ENCODE peak calls at places on chromosomes 7 and 10, in five cellular contexts. One of them, this sample, is unnamed.

GRCh38 chr7:27053153-27053552 is 42.6 kb downstream of the HOXA1 start:
- DNase-seq in HEK293T: no peak
- DNase-seq in SW480: no peak
- DNase-seq in stromal cell of bone marrow: no peak
- DNase-seq in progenitor cell of endocrine pancreas: no peak
- DNase-seq in this sample: no peak

GRCh38 chr10:130990536-130990935 is 321.0 kb downstream of the TCERG1L start:
- DNase-seq in HEK293T: no peak
- DNase-seq in SW480: no peak
- DNase-seq in stromal cell of bone marrow: no peak
- DNase-seq in progenitor cell of endocrine pancreas: no peak
- DNase-seq in this sample: no peak

GRCh38 chr10:99777918-99778716 is 4.3 kb upstream of the ABCC2 start:
- DNase-seq in HEK293T: peak
- DNase-seq in SW480: no peak
- DNase-seq in stromal cell of bone marrow: no peak
- DNase-seq in progenitor cell of endocrine pancreas: no peak
- DNase-seq in this sample: no peak

GRCh38 chr7:151520419-151521229 is 929 bp upstream of the RHEB start:
- DNase-seq in HEK293T: no peak
- DNase-seq in SW480: peak
- DNase-seq in stromal cell of bone marrow: no peak
- DNase-seq in progenitor cell of endocrine pancreas: peak
- DNase-seq in this sample: no peak

GRCh38 chr10:117168135-117168674 is 29.1 kb upstream of the KCNK18 start:
- DNase-seq in HEK293T: peak
- DNase-seq in SW480: peak
- DNase-seq in stromal cell of bone marrow: no peak
- DNase-seq in progenitor cell of endocrine pancreas: peak
- DNase-seq in this sample: peak

GRCh38 chr10:63976538-63976937 is 455.3 kb downstream of the REEP3 start:
- DNase-seq in HEK293T: peak
- DNase-seq in SW480: no peak
- DNase-seq in stromal cell of bone marrow: peak
- DNase-seq in progenitor cell of endocrine pancreas: peak
- DNase-seq in this sample: no peak

GRCh38 chr7:44555350-44555749 is 14.2 kb upstream of the NPC1L1 start:
- DNase-seq in HEK293T: no peak
- DNase-seq in SW480: no peak
- DNase-seq in stromal cell of bone marrow: no peak
- DNase-seq in progenitor cell of endocrine pancreas: no peak
- DNase-seq in this sample: no peak

GRCh38 chr7:59079-59825 is 133.1 kb upstream of the FAM20C start:
- DNase-seq in HEK293T: no peak
- DNase-seq in SW480: no peak
- DNase-seq in stromal cell of bone marrow: no peak
- DNase-seq in progenitor cell of endocrine pancreas: no peak
- DNase-seq in this sample: no peak

GRCh38 chr7:76346778-76347177 is 12.0 kb downstream of the YWHAG start:
- DNase-seq in HEK293T: no peak
- DNase-seq in SW480: no peak
- DNase-seq in stromal cell of bone marrow: no peak
- DNase-seq in progenitor cell of endocrine pancreas: no peak
- DNase-seq in this sample: no peak

GRCh38 chr7:3591150-3591549 is 290.1 kb downstream of the SDK1 start:
- DNase-seq in HEK293T: no peak
- DNase-seq in SW480: no peak
- DNase-seq in stromal cell of bone marrow: no peak
- DNase-seq in progenitor cell of endocrine pancreas: no peak
- DNase-seq in this sample: no peak

GRCh38 chr10:64444163-64444562 is 923.0 kb downstream of the REEP3 start:
- DNase-seq in HEK293T: no peak
- DNase-seq in SW480: no peak
- DNase-seq in stromal cell of bone marrow: no peak
- DNase-seq in progenitor cell of endocrine pancreas: no peak
- DNase-seq in this sample: no peak

GRCh38 chr10:78623577-78624215 is 445.1 kb upstream of the ZMIZ1 start:
- DNase-seq in HEK293T: no peak
- DNase-seq in SW480: peak
- DNase-seq in stromal cell of bone marrow: peak
- DNase-seq in progenitor cell of endocrine pancreas: no peak
- DNase-seq in this sample: peak

GRCh38 chr7:46349490-46349889 is 428.4 kb upstream of the IGFBP3 start:
- DNase-seq in HEK293T: no peak
- DNase-seq in SW480: no peak
- DNase-seq in stromal cell of bone marrow: no peak
- DNase-seq in progenitor cell of endocrine pancreas: no peak
- DNase-seq in this sample: no peak

GRCh38 chr7:116786791-116787443 is 75.5 kb upstream of the CAPZA2 start:
- DNase-seq in HEK293T: peak
- DNase-seq in SW480: peak
- DNase-seq in stromal cell of bone marrow: no peak
- DNase-seq in progenitor cell of endocrine pancreas: no peak
- DNase-seq in this sample: no peak

GRCh38 chr10:69327463-69328345 is 49.4 kb downstream of the HK1 start:
- DNase-seq in HEK293T: no peak
- DNase-seq in SW480: no peak
- DNase-seq in stromal cell of bone marrow: no peak
- DNase-seq in progenitor cell of endocrine pancreas: no peak
- DNase-seq in this sample: no peak

GRCh38 chr7:155299539-155300202 is 2.0 kb downstream of the INSIG1 start:
- DNase-seq in HEK293T: no peak
- DNase-seq in SW480: no peak
- DNase-seq in stromal cell of bone marrow: no peak
- DNase-seq in progenitor cell of endocrine pancreas: no peak
- DNase-seq in this sample: no peak

GRCh38 chr10:103915794-103916193 is 2.2 kb downstream of the STN1 start:
- DNase-seq in HEK293T: no peak
- DNase-seq in SW480: no peak
- DNase-seq in stromal cell of bone marrow: no peak
- DNase-seq in progenitor cell of endocrine pancreas: no peak
- DNase-seq in this sample: no peak

GRCh38 chr10:54139819-54140428 is 661.1 kb downstream of the PCDH15 start:
- DNase-seq in HEK293T: no peak
- DNase-seq in SW480: no peak
- DNase-seq in stromal cell of bone marrow: no peak
- DNase-seq in progenitor cell of endocrine pancreas: no peak
- DNase-seq in this sample: no peak

GRCh38 chr7:8261711-8262695 is at the start of gene ICA1:
- DNase-seq in HEK293T: peak
- DNase-seq in SW480: peak
- DNase-seq in stromal cell of bone marrow: no peak
- DNase-seq in progenitor cell of endocrine pancreas: peak
- DNase-seq in this sample: no peak

GRCh38 chr10:119651514-119652327 is 541 bp downstream of the BAG3 start:
- DNase-seq in HEK293T: peak
- DNase-seq in SW480: no peak
- DNase-seq in stromal cell of bone marrow: no peak
- DNase-seq in progenitor cell of endocrine pancreas: peak
- DNase-seq in this sample: no peak

GRCh38 chr10:5325076-5325475 is 39.7 kb upstream of the UCN3 start:
- DNase-seq in HEK293T: no peak
- DNase-seq in SW480: no peak
- DNase-seq in stromal cell of bone marrow: peak
- DNase-seq in progenitor cell of endocrine pancreas: no peak
- DNase-seq in this sample: no peak

GRCh38 chr10:8194050-8194449 is 139.6 kb downstream of the GATA3 start:
- DNase-seq in HEK293T: no peak
- DNase-seq in SW480: no peak
- DNase-seq in stromal cell of bone marrow: no peak
- DNase-seq in progenitor cell of endocrine pancreas: no peak
- DNase-seq in this sample: no peak

GRCh38 chr7:131008840-131009651 is 275.0 kb upstream of the KLF14 start:
- DNase-seq in HEK293T: no peak
- DNase-seq in SW480: no peak
- DNase-seq in stromal cell of bone marrow: no peak
- DNase-seq in progenitor cell of endocrine pancreas: no peak
- DNase-seq in this sample: no peak

GRCh38 chr7:101705327-101705726 is 76.2 kb upstream of the MYL10 start:
- DNase-seq in HEK293T: no peak
- DNase-seq in SW480: no peak
- DNase-seq in stromal cell of bone marrow: no peak
- DNase-seq in progenitor cell of endocrine pancreas: no peak
- DNase-seq in this sample: no peak

GRCh38 chr10:71610651-71611050 is 108.9 kb downstream of the C10orf105 start:
- DNase-seq in HEK293T: no peak
- DNase-seq in SW480: no peak
- DNase-seq in stromal cell of bone marrow: no peak
- DNase-seq in progenitor cell of endocrine pancreas: no peak
- DNase-seq in this sample: no peak

GRCh38 chr7:41641006-41641714 is 61.7 kb downstream of the INHBA start:
- DNase-seq in HEK293T: peak
- DNase-seq in SW480: no peak
- DNase-seq in stromal cell of bone marrow: no peak
- DNase-seq in progenitor cell of endocrine pancreas: no peak
- DNase-seq in this sample: no peak